ENCODE peak calls at places on chromosomes 13 and 19, in seven cellular contexts. R is psoas muscle; T is iPS-NIHi11; U is stimulated activated CD4-positive, alpha-beta T cell treated with anti-CD3 and anti-CD28 coated beads, TNF-alpha, amount 100 ng/mL, for 1 hour; Q is GM04503; K is transverse colon; C is GM12892. P is an unnamed sample.

GRCh38 chr19:17997969-17998826 is 9.8 kb upstream of the ARRDC2 start:
- DNase-seq in R (no peak), T (peak; percentile 66), U (no peak), Q (no peak), K (peak; percentile 58), C (no peak), P (no peak)

GRCh38 chr13:111225810-111226546 is 94.5 kb upstream of the TEX29 start:
- DNase-seq in R (no peak), T (no peak), U (no peak), Q (no peak), K (no peak), C (no peak), P (no peak)

GRCh38 chr13:20221772-20222171 is 10.3 kb downstream of the GJB6 start:
- DNase-seq in R (no peak), T (no peak), U (no peak), Q (no peak), K (no peak), C (no peak), P (no peak)

GRCh38 chr19:28574212-28574611 is 638.7 kb downstream of the UQCRFS1 start:
- DNase-seq in R (no peak), T (no peak), U (no peak), Q (no peak), K (no peak), C (no peak), P (no peak)

GRCh38 chr13:106326751-106327150 is 208.7 kb downstream of the EFNB2 start:
- DNase-seq in R (no peak), T (no peak), U (no peak), Q (no peak), K (no peak), C (no peak), P (no peak)

GRCh38 chr19:49583239-49583638 is 2.1 kb downstream of the PRRG2 start:
- DNase-seq in R (no peak), T (no peak), U (no peak), Q (no peak), K (no peak), C (no peak), P (no peak)

GRCh38 chr13:49791753-49792549 is 531 bp downstream of the KPNA3 start:
- DNase-seq in R (peak; percentile 49), T (peak; percentile 64), U (peak; percentile 15), Q (no peak), K (peak; percentile 58), C (peak; percentile 37), P (no peak)

GRCh38 chr13:45331981-45332830 is 8.8 kb downstream of the TPT1 start:
- DNase-seq in R (peak; percentile 44), T (no peak), U (no peak), Q (peak; percentile 97), K (no peak), C (no peak), P (no peak)

GRCh38 chr13:97268772-97269171 is 46.6 kb downstream of the MBNL2 start:
- DNase-seq in R (no peak), T (peak; percentile 33), U (no peak), Q (no peak), K (no peak), C (no peak), P (no peak)

GRCh38 chr13:68736961-68737360 is 1370.7 kb upstream of the ATXN8OS start:
- DNase-seq in R (no peak), T (no peak), U (no peak), Q (no peak), K (no peak), C (no peak), P (no peak)

GRCh38 chr13:44312898-44313551 is 60.6 kb upstream of the SERP2 start:
- DNase-seq in R (no peak), T (no peak), U (no peak), Q (no peak), K (no peak), C (no peak), P (no peak)